ENCODE peak calls at places on chromosomes 1 and 21, in four cellular contexts. E, G, C and P are unnamed samples.

GRCh38 chr1:220342853-220343252 is 70.6 kb upstream of the RAB3GAP2 start:
- DNase-seq in E (no peak), C (no peak), G (no peak), P (no peak)

GRCh38 chr1:19938502-19938901 is 15.1 kb upstream of the PLA2G2E start:
- DNase-seq in G (no peak), C (no peak), E (no peak), P (no peak)

GRCh38 chr1:25022361-25023189 is 92.5 kb upstream of the RUNX3 start:
- DNase-seq in E (peak), C (no peak), G (peak), P (peak)

GRCh38 chr1:89973481-89974127 is 21.3 kb upstream of the ZNF326 start:
- DNase-seq in E (no peak), G (no peak), C (no peak), P (no peak)

GRCh38 chr1:8169364-8170058 is 143.4 kb upstream of the ERRFI1 start:
- DNase-seq in G (peak), C (peak), E (peak), P (peak)

GRCh38 chr1:36888811-36889477 is 145.4 kb downstream of the GRIK3 start:
- DNase-seq in G (no peak), E (peak), C (no peak), P (no peak)

GRCh38 chr1:210727709-210728108 is 399.0 kb downstream of the HHAT start:
- DNase-seq in C (no peak), G (no peak), E (no peak), P (no peak)

GRCh38 chr1:3607703-3608065 is 3.6 kb downstream of the MEGF6 start:
- DNase-seq in E (no peak), G (no peak), C (no peak), P (no peak)

GRCh38 chr1:53543771-53544695 is 84.8 kb downstream of the DMRTB1 start:
- DNase-seq in C (no peak), G (no peak), E (no peak), P (no peak)

GRCh38 chr1:8591547-8591946 is 225.9 kb downstream of the RERE start:
- DNase-seq in E (no peak), C (no peak), G (no peak), P (no peak)

GRCh38 chr1:2610036-2610720 is 22.6 kb downstream of the MMEL1 start:
- DNase-seq in G (no peak), E (no peak), C (no peak), P (no peak)

GRCh38 chr1:203178083-203178482 is 2.5 kb upstream of the MYBPH start:
- DNase-seq in G (no peak), E (no peak), C (no peak), P (no peak)

GRCh38 chr21:37220981-37221664 is 46.0 kb downstream of the VPS26C start:
- DNase-seq in G (peak), C (peak), E (peak), P (peak)

GRCh38 chr1:36304970-36305914 is 926 bp upstream of the SH3D21 start:
- DNase-seq in G (no peak), C (no peak), E (no peak), P (no peak)

GRCh38 chr1:173862769-173863223 is 5.0 kb downstream of the GAS5 start:
- DNase-seq in C (no peak), G (no peak), E (no peak), P (no peak)

GRCh38 chr1:88655685-88656299 is 28.3 kb upstream of the PKN2 start:
- DNase-seq in G (peak), E (no peak), C (no peak), P (no peak)

GRCh38 chr1:153490272-153491051 is 30.0 kb upstream of the S100A7 start:
- DNase-seq in C (peak), G (no peak), E (peak), P (no peak)

GRCh38 chr1:212545941-212546638 is 62.5 kb upstream of the ATF3 start:
- DNase-seq in G (no peak), C (no peak), E (peak), P (no peak)

GRCh38 chr1:183760661-183761060 is 44.3 kb upstream of the RGL1 start:
- DNase-seq in C (no peak), G (no peak), E (no peak), P (no peak)

GRCh38 chr1:159953866-159954515 is at the start of gene SLAMF9:
- DNase-seq in C (no peak), E (no peak), G (no peak), P (no peak)

GRCh38 chr1:203597386-203598040 is 29.1 kb upstream of the ATP2B4 start:
- DNase-seq in C (no peak), G (no peak), E (no peak), P (no peak)

GRCh38 chr1:211627259-211627658 is 48.2 kb downstream of the NEK2 start:
- DNase-seq in E (no peak), G (no peak), C (no peak), P (no peak)

GRCh38 chr1:217605390-217605789 is 25.5 kb downstream of the GPATCH2 start:
- DNase-seq in G (no peak), C (no peak), E (no peak), P (no peak)

GRCh38 chr1:45999507-45999906 is 132.9 kb downstream of the PIK3R3 start:
- DNase-seq in C (no peak), G (no peak), E (no peak), P (no peak)

GRCh38 chr1:20540281-20540680 is 12.1 kb upstream of the FAM43B start:
- DNase-seq in C (no peak), E (no peak), G (no peak), P (no peak)

GRCh38 chr1:230262867-230263572 is 163.1 kb downstream of the PGBD5 start:
- DNase-seq in G (no peak), E (no peak), C (no peak), P (no peak)

GRCh38 chr1:7574121-7575040 is 196.7 kb upstream of the VAMP3 start:
- DNase-seq in E (peak), G (no peak), C (no peak), P (no peak)

GRCh38 chr1:175146535-175147213 is 45.9 kb downstream of the KIAA0040 start:
- DNase-seq in G (peak), C (no peak), E (peak), P (peak)

GRCh38 chr1:206457408-206457807 is 12.9 kb upstream of the IKBKE start:
- DNase-seq in C (no peak), G (no peak), E (no peak), P (no peak)

GRCh38 chr21:15797577-15798363 is 68.0 kb downstream of the USP25 start:
- DNase-seq in G (no peak), E (no peak), C (no peak), P (no peak)

GRCh38 chr21:29245104-29245643 is 53.5 kb upstream of the BACH1 start:
- DNase-seq in G (no peak), E (no peak), C (no peak), P (no peak)

GRCh38 chr1:167974698-167975097 is 37.8 kb upstream of the MPC2 start:
- DNase-seq in G (no peak), E (no peak), C (no peak), P (no peak)

GRCh38 chr1:187018291-187018690 is 189.5 kb downstream of the PLA2G4A start:
- DNase-seq in E (no peak), G (no peak), C (no peak), P (no peak)

GRCh38 chr21:43196789-43197188 is 28.0 kb downstream of the CRYAA start:
- DNase-seq in E (peak), G (no peak), C (no peak), P (no peak)

GRCh38 chr1:28815533-28815932 is 3.6 kb downstream of the OPRD1 start:
- DNase-seq in G (no peak), C (no peak), E (no peak), P (no peak)